ENCODE peak calls at places on chromosomes 5 and 9, in six cellular contexts. U is upper lobe of right lung, I is BJ, B is left lung, Z is mucosa of descending colon, R is astrocyte. Q is an unnamed sample.

GRCh38 chr5:157550668-157551067 is 24.9 kb downstream of the ADAM19 start:
- DNase-seq in U (no peak), I (no peak), B (no peak), Z (no peak), R (no peak), Q (no peak)

GRCh38 chr5:74233571-74233970 is 407.0 kb downstream of the ENC1 start:
- DNase-seq in U (no peak), I (peak), B (no peak), Z (no peak), R (peak), Q (no peak)

GRCh38 chr9:34443976-34444375 is 14.4 kb downstream of the FAM219A start:
- DNase-seq in U (no peak), I (no peak), B (no peak), Z (no peak), R (no peak), Q (no peak)

GRCh38 chr9:123569343-123569694 is 213.3 kb downstream of the CRB2 start:
- DNase-seq in U (no peak), I (no peak), B (no peak), Z (no peak), R (no peak), Q (no peak)

GRCh38 chr5:169290895-169291294 is 10.0 kb downstream of the SLIT3 start:
- DNase-seq in U (no peak), I (no peak), B (no peak), Z (no peak), R (peak), Q (no peak)

GRCh38 chr5:153900703-153901395 is 137.9 kb downstream of the FAM114A2 start:
- DNase-seq in U (no peak), I (peak), B (no peak), Z (no peak), R (peak), Q (no peak)

GRCh38 chr5:8517461-8517860 is 648.5 kb downstream of the MTRR start:
- DNase-seq in U (no peak), I (no peak), B (no peak), Z (no peak), R (no peak), Q (no peak)

GRCh38 chr9:92545002-92545510 is 9.3 kb upstream of the ECM2 start:
- DNase-seq in U (no peak), I (no peak), B (no peak), Z (no peak), R (no peak), Q (no peak)

GRCh38 chr9:106450549-106450948 is 412.4 kb upstream of the ZNF462 start:
- DNase-seq in U (no peak), I (no peak), B (no peak), Z (no peak), R (no peak), Q (no peak)

GRCh38 chr5:98050583-98050982 is 722.9 kb upstream of the RGMB start:
- DNase-seq in U (no peak), I (no peak), B (no peak), Z (no peak), R (peak), Q (no peak)

GRCh38 chr5:72280655-72281069 is 39.4 kb downstream of the MRPS27 start:
- DNase-seq in U (no peak), I (no peak), B (no peak), Z (no peak), R (peak), Q (no peak)
- TF ChIP-seq CTCF in U (peak), I (peak), B (peak), Z (no peak), R (peak), Q (no peak)

DNA sequence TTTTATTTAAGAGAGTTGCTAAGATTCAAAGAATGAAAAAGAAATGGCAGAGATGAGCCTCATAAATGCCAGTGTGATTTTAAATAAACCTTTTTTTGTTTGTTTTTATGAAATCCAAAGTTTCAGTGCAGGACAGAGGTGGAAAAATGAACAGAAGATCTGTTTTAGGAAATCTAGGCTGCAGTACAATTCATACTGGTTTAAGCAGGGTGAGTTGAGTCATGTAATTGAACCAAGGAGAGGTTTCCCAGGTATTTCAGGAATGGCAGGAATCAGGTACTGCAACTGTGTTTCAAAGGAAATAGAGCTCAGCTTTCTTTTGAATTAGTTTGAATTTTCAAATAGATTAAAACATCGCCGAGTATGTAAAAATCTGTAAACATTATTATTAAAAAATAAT is 3.0 kb upstream of the ANKRD31 start:
- DNase-seq in U (no peak), I (no peak), B (no peak), Z (no peak), R (peak), Q (no peak)
- TF ChIP-seq CTCF in U (no peak), I (no peak), B (no peak), Z (no peak), R (no peak), Q (no peak)

GRCh38 chr5:161258438-161258837 is 288.1 kb downstream of the GABRB2 start:
- DNase-seq in U (no peak), I (no peak), B (no peak), Z (no peak), R (no peak), Q (no peak)

GRCh38 chr5:161263186-161263585 is 283.3 kb downstream of the GABRB2 start:
- DNase-seq in U (no peak), I (no peak), B (no peak), Z (no peak), R (no peak), Q (no peak)

GRCh38 chr5:161266954-161267353 is 279.6 kb downstream of the GABRB2 start:
- DNase-seq in U (no peak), I (no peak), B (no peak), Z (no peak), R (no peak), Q (no peak)

GRCh38 chr5:161256957-161257356 is 289.6 kb downstream of the GABRB2 start:
- DNase-seq in U (no peak), I (no peak), B (no peak), Z (no peak), R (no peak), Q (no peak)

GRCh38 chr5:161261693-161262323 is 284.7 kb downstream of the GABRB2 start:
- DNase-seq in U (no peak), I (no peak), B (no peak), Z (no peak), R (no peak), Q (no peak)
- TF ChIP-seq CTCF in U (no peak), I (no peak), B (no peak), Z (no peak), R (no peak), Q (no peak)

GRCh38 chr9:79569814-79570448 is 1.8 kb upstream of the TLE4 start:
- DNase-seq in U (no peak), I (no peak), B (no peak), Z (no peak), R (no peak), Q (no peak)

GRCh38 chr9:79568337-79569084 is 3.3 kb upstream of the TLE4 start:
- DNase-seq in U (no peak), I (no peak), B (no peak), Z (no peak), R (no peak), Q (no peak)

GRCh38 chr9:79565245-79565644 is 6.5 kb upstream of the TLE4 start:
- DNase-seq in U (no peak), I (no peak), B (no peak), Z (no peak), R (no peak), Q (no peak)

GRCh38 chr9:79570449-79571308 is 1.1 kb upstream of the TLE4 start:
- DNase-seq in U (peak), I (no peak), B (peak), Z (peak), R (peak), Q (peak)

DNA sequence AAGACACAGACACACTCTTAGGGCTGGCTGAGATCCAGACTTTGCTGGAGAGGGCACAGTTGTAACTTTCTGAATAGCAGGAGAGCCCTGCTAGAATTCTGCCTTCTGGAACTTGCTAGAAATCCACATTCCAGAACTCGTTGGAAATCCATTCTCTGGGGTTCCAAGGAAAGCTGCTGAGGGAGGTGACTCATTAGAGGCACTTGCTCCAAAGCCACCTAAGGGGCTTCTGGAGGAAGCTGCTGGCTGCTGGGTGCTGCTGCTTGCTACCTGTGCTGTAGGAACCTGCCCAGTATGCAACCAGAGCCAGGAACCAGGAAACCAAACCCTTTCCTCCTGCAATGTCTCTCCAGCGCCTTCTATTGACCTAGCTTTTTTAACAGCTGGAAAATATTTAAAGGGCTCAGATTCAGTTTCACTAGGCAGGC is 4.1 kb upstream of the TLE4 start:
- DNase-seq in U (no peak), I (no peak), B (no peak), Z (no peak), R (no peak), Q (no peak)
- TF ChIP-seq CTCF in U (peak), I (peak), B (no peak), Z (no peak), R (no peak), Q (no peak)

DNA sequence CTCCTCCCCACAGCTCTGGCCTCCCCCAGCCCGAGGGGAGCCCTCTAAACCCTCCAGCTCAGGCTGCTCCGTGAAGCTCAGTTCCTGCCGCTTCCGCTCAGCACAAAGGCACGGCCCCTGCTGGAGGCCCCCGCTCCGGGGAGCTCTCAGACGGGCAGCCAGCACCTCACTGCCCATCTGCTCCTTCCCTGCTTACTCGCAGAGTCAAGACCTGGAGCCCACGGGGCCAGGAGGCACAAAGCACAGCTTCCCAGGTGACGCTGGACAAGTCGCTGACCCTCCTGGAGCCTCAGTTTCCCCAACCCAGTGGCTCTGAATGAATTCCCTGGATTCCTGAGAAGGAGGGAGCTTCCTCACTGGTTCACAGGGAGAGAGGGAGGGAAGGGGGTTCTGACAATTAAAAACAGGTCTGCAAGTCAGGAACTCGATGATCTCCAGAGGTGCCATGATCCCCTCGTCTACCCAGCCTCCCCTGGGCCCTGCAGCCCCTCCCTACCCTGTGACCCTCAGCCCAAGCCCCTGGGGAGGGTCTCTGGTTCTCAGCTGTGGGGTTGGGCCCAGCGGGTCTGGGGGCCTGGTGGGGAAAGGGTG is 36.2 kb downstream of the VAV2 start:
- DNase-seq in U (no peak), I (no peak), B (no peak), Z (peak), R (peak), Q (no peak)
- TF ChIP-seq CTCF in U (no peak), I (peak), B (no peak), Z (no peak), R (no peak), Q (no peak)

DNA sequence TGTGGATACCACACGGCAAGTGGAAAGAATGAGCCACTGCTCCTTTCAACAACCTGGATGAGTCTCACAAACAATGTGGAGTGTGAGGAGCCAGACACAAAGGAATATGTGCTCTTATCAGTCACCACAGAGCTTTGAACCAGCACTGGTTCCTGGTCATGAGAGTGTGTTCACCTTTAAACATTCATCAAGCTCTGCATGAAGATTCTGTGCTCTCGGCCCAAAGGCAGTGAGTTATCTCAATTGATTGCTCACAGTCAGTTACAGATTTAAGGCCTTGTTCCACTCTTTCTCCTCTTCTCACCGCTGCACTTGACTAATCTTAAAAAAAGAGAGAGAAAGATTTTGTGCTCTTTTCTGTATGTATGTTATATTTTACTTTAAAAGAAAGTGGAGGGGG is 19.4 kb downstream of the LRSAM1 start:
- DNase-seq in U (no peak), I (no peak), B (no peak), Z (no peak), R (no peak), Q (no peak)
- TF ChIP-seq CTCF in U (no peak), I (no peak), B (no peak), Z (no peak), R (no peak), Q (no peak)

GRCh38 chr9:105064248-105065118 is 136.5 kb upstream of the ABCA1 start:
- DNase-seq in U (peak), I (peak), B (peak), Z (peak), R (peak), Q (no peak)

GRCh38 chr9:105065119-105066088 is 137.4 kb upstream of the ABCA1 start:
- DNase-seq in U (no peak), I (no peak), B (no peak), Z (no peak), R (no peak), Q (no peak)

GRCh38 chr9:105067895-105068580 is 140.1 kb upstream of the ABCA1 start:
- DNase-seq in U (no peak), I (peak), B (no peak), Z (no peak), R (peak), Q (no peak)

GRCh38 chr9:105063665-105064247 is 135.8 kb upstream of the ABCA1 start:
- DNase-seq in U (no peak), I (peak), B (peak), Z (no peak), R (peak), Q (no peak)

DNA sequence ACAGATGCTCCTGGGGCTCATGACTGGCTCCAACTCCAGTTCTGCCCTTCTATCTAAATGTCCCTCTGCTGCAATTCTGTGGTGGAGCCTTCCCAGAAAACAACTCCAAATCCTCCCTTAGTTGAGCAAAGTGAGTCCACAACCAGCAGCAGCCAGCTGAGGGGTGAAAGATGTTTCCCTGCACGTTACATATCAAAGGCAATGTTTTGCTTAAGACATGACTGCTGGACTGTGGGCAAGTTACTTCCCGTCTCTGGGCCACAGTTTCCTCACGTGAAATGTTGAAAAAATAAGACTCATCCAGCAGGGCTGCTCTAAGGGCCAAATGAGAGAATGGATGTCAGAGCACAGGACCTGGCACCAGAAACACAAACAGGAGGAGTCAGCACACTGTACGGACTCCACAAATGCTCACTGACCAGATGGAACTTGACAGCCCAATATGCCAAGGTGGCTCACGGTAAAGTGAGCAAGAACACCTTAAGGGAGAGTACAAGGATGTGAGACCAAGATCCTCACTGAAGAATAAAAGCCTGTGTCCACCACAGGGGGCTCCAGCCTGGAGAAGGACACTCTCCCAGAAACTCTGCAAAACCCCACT is 138.4 kb upstream of the ABCA1 start:
- DNase-seq in U (no peak), I (no peak), B (peak), Z (no peak), R (no peak), Q (no peak)
- TF ChIP-seq CTCF in U (no peak), I (no peak), B (no peak), Z (no peak), R (no peak), Q (no peak)

GRCh38 chr5:68804343-68804742 is 289.5 kb upstream of the SLC30A5 start:
- DNase-seq in U (no peak), I (no peak), B (no peak), Z (no peak), R (no peak), Q (no peak)
- TF ChIP-seq CTCF in U (no peak), I (no peak), B (no peak), Z (no peak), R (no peak), Q (no peak)

DNA sequence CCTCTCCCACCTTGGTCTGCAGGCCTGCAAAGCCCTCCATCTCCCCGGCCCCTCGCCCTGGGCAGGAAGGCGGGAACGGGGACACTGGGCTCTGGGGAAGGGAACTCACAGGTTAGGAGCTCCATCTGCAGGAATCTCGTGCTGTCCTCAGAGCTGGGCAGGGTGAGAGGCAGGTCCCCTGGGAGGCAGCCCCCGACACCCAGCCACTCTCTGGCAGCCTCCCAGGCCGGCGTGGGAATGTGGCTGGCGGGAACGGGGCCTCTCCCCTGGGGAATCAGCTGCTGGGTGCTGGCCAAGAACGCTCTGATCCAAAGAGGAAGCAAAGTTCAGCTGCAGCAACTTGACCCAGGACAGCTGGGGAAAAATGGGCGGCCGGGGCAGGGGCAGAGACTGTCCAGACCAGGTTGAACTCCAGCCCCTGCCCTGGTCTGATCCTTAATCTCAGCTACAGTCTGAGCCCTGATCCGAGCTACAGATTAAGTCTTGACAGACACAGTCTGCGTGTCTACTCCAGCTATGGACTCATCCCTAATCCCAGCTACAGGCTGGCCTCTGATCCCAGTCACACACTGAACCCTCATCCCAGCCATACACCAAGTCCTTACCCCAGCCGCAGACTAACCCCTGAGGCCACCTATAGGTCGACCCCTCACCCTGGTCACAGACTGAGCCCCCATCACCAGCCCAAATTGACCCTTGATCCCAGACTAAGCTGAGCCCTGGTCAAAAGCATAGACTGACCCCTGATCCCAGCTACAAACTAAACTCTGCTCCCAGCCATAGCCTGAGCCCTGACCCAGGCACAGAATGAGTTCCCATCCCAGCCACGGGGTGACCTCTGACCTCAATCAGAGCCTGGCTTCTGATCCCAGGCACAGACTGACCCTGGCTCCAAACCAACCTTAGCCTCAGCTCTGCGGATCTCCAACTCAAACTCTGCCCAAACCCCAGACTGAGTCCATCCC is 37.3 kb upstream of the EGFL7 start:
- DNase-seq in U (peak), I (no peak), B (peak), Z (peak), R (peak), Q (no peak)
- TF ChIP-seq CTCF in U (peak), I (peak), B (peak), Z (no peak), R (no peak), Q (no peak)

GRCh38 chr9:98785333-98785933 is 10.9 kb downstream of the ANKS6 start:
- DNase-seq in U (no peak), I (no peak), B (no peak), Z (no peak), R (no peak), Q (no peak)
- TF ChIP-seq CTCF in U (no peak), I (no peak), B (no peak), Z (no peak), R (no peak), Q (no peak)